ENCODE peak calls at places on chromosomes 3 and 15, in six cellular contexts. R is sigmoid colon, C is heart left ventricle, U is tibial nerve, B is GM12878, S is uterus. D is an unnamed sample.

GRCh38 chr15:28456476-28457395 is 76.0 kb downstream of the GOLGA8G start:
- DNase-seq in U (no peak), C (peak; percentile 68), R (peak; percentile 69), B (no peak), S (no peak), D (no peak)

GRCh38 chr3:183884097-183884436 is 613 bp downstream of the PARL start:
- DNase-seq in B (no peak), U (no peak), R (no peak), S (no peak), C (no peak), D (no peak)

GRCh38 chr3:100155105-100155504 is 40.8 kb upstream of the FILIP1L start:
- DNase-seq in U (no peak), C (no peak), S (no peak), R (no peak), B (no peak), D (no peak)

GRCh38 chr3:157417247-157417646 is 19.4 kb upstream of the PTX3 start:
- DNase-seq in C (no peak), R (no peak), B (no peak), S (no peak), U (no peak), D (no peak)

GRCh38 chr3:47701388-47701787 is 80.3 kb downstream of the SMARCC1 start:
- DNase-seq in C (no peak), S (no peak), B (no peak), U (no peak), R (no peak), D (no peak)

GRCh38 chr3:81380234-81380633 is 381.2 kb downstream of the GBE1 start:
- DNase-seq in C (no peak), U (no peak), S (no peak), B (no peak), R (no peak), D (no peak)

GRCh38 chr3:168197162-168197561 is 101.4 kb upstream of the GOLIM4 start:
- DNase-seq in B (no peak), C (no peak), S (no peak), R (no peak), U (no peak), D (no peak)

GRCh38 chr3:140022061-140022781 is 87.2 kb downstream of the CLSTN2 start:
- DNase-seq in U (no peak), C (no peak), S (peak; percentile 27), B (no peak), R (no peak), D (no peak)

GRCh38 chr3:117790256-117790987 is 1080.8 kb downstream of the TUSC7 start:
- DNase-seq in B (no peak), U (no peak), S (no peak), R (no peak), C (no peak), D (no peak)

GRCh38 chr3:4042070-4042469 is 242.8 kb downstream of the LRRN1 start:
- DNase-seq in U (no peak), C (no peak), R (no peak), B (no peak), S (no peak), D (no peak)

GRCh38 chr3:55485208-55485791 is 1.8 kb downstream of the WNT5A start:
- DNase-seq in B (peak; percentile 32), S (peak; percentile 70), C (peak; percentile 87), R (peak; percentile 91), U (peak; percentile 48), D (peak; percentile 67)

GRCh38 chr3:107236661-107237375 is 140.4 kb upstream of the CCDC54 start:
- DNase-seq in S (no peak), B (no peak), C (no peak), U (no peak), R (no peak), D (no peak)

GRCh38 chr15:59278120-59278519 is 71.5 kb downstream of the LDHAL6B start:
- DNase-seq in S (no peak), R (no peak), C (no peak), B (no peak), U (no peak), D (no peak)

GRCh38 chr3:108297636-108298035 is 1.3 kb downstream of the HHLA2 start:
- DNase-seq in R (no peak), C (no peak), B (no peak), S (no peak), U (no peak), D (peak; percentile 12)

GRCh38 chr15:59632714-59633113 is 21.1 kb downstream of the GCNT3 start:
- DNase-seq in S (no peak), R (no peak), U (no peak), B (no peak), C (no peak), D (peak; percentile 30)

GRCh38 chr15:80780416-80781221 is 1.4 kb downstream of the CEMIP start:
- DNase-seq in R (no peak), C (peak; percentile 78), S (peak; percentile 33), U (no peak), B (no peak), D (peak; percentile 30)

GRCh38 chr15:59247364-59247763 is 40.7 kb downstream of the LDHAL6B start:
- DNase-seq in R (no peak), S (no peak), U (peak; percentile 72), B (no peak), C (no peak), D (peak; percentile 43)

GRCh38 chr3:157301755-157302154 is 134.9 kb upstream of the PTX3 start:
- DNase-seq in S (no peak), R (no peak), U (no peak), C (no peak), B (no peak), D (no peak)

GRCh38 chr15:80191897-80192595 is 39.2 kb downstream of the FAH start:
- DNase-seq in S (no peak), R (no peak), U (no peak), B (no peak), C (no peak), D (no peak)

GRCh38 chr3:177210744-177211502 is 13.6 kb upstream of the TBL1XR1 start:
- DNase-seq in B (no peak), R (no peak), S (no peak), C (no peak), U (no peak), D (no peak)

GRCh38 chr15:37582852-37583251 is 351.6 kb upstream of the TMCO5A start:
- DNase-seq in R (no peak), U (no peak), S (no peak), B (no peak), C (no peak), D (no peak)

GRCh38 chr3:143216709-143217182 is 97.2 kb downstream of the CHST2 start:
- DNase-seq in C (no peak), R (no peak), U (no peak), B (no peak), S (no peak), D (no peak)

GRCh38 chr3:182533394-182533793 is 259.9 kb upstream of the ATP11B start:
- DNase-seq in R (no peak), U (no peak), S (no peak), C (no peak), B (no peak), D (no peak)

GRCh38 chr3:52443791-52444687 is 864 bp downstream of the SEMA3G start:
- DNase-seq in C (no peak), U (no peak), B (no peak), S (no peak), R (no peak), D (no peak)

GRCh38 chr3:149384911-149385321 is 7.5 kb upstream of the TM4SF1 start:
- DNase-seq in S (peak; percentile 27), C (no peak), U (no peak), B (no peak), R (no peak), D (no peak)

GRCh38 chr3:169146112-169146665 is 517.3 kb downstream of the MECOM start:
- DNase-seq in U (no peak), R (peak; percentile 63), C (peak; percentile 76), B (no peak), S (no peak), D (no peak)

GRCh38 chr15:97168704-97169475 is 791.6 kb upstream of the ARRDC4 start:
- DNase-seq in U (no peak), C (no peak), B (no peak), S (no peak), R (no peak), D (no peak)

GRCh38 chr3:128560768-128561167 is 67.8 kb upstream of the GATA2 start:
- DNase-seq in B (no peak), S (no peak), C (peak; percentile 19), R (peak; percentile 48), U (no peak), D (no peak)

GRCh38 chr3:63845215-63845614 is 18.4 kb downstream of the THOC7 start:
- DNase-seq in S (no peak), B (no peak), U (no peak), R (no peak), C (no peak), D (no peak)

GRCh38 chr3:172290457-172290856 is 157.8 kb downstream of the GHSR start:
- DNase-seq in U (no peak), C (no peak), B (no peak), S (no peak), R (no peak), D (no peak)
- H3K36me3 ChIP-seq in U (peaks cover 38% of the 10 kb centered on the region), C (no peaks in the 10 kb centered on the region), B (peaks cover 30% of the 10 kb centered on the region), S (no peaks in the 10 kb centered on the region), R (peaks cover 29% of the 10 kb centered on the region), D (peaks cover 40% of the 10 kb centered on the region)

DNA sequence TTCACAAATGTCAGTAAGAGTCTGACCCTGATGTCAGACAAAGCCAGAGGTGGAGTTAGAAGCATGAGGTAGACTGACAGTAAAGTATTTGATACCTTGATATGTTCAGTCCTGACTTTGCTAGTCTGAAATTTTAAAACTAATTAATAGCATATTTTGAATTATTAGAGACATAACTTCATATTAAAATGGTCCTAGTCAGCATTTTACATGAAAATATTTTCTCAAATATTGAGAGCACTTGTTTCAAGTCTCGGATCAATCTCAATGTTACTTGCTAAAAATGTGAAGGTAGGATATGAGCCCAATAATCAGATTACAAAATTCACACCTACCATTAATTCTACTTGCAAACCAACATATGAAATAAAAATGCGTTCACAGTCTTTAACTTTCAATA is 58.1 kb upstream of the TTC14 start:
- DNase-seq in S (no peak), B (no peak), C (no peak), U (no peak), R (no peak), D (no peak)
- TF ChIP-seq POLR2A in S (no peak), B (no peak), C (no peak), U (no peak), R (no peak), D (no peak)

GRCh38 chr15:82540055-82540983 is at the start of gene RPS17:
- DNase-seq in C (peak; percentile 98), R (peak; percentile 98), S (peak; percentile 98), U (peak; percentile 94), B (peak; percentile 85), D (peak; percentile 96)
- H3K36me3 ChIP-seq in C (peaks cover 24% of the 10 kb centered on the region), R (peaks cover 25% of the 10 kb centered on the region), S (no peaks in the 10 kb centered on the region), U (peaks cover 45% of the 10 kb centered on the region), B (peaks cover 34% of the 10 kb centered on the region), D (no peaks in the 10 kb centered on the region)

GRCh38 chr3:141487419-141488345 is 855 bp downstream of the RASA2 start:
- DNase-seq in U (peak; percentile 48), B (peak; percentile 65), S (peak; percentile 67), C (peak; percentile 86), R (peak; percentile 85), D (peak; percentile 65)
- TF ChIP-seq POLR2A in U (peak; percentile 12), B (peak; percentile 73), S (peak; percentile 42), C (no peak), R (peak; percentile 39), D (peak; percentile 51)

GRCh38 chr15:31378363-31378903 is 51.8 kb downstream of the KLF13 start:
- DNase-seq in U (no peak), S (no peak), B (no peak), R (no peak), C (no peak), D (no peak)
- H3K36me3 ChIP-seq in U (peaks cover 93% of the 10 kb centered on the region), S (no peaks in the 10 kb centered on the region), B (peaks cover 25% of the 10 kb centered on the region), R (peaks cover 11% of the 10 kb centered on the region), C (peaks cover 6% of the 10 kb centered on the region), D (peaks cover 16% of the 10 kb centered on the region)

GRCh38 chr3:124699686-124700396 is 30.4 kb upstream of the UMPS start:
- DNase-seq in R (no peak), U (no peak), B (no peak), S (no peak), C (no peak), D (peak; percentile 91)
- TF ChIP-seq POLR2A in R (no peak), U (no peak), B (no peak), S (no peak), C (no peak), D (no peak)